ENCODE peak calls at places on chromosomes 6 and 20, in four cellular contexts. One of them, this sample, is unnamed.

GRCh38 chr6:110529355-110529754 is 52.9 kb upstream of the SLC22A16 start:
- DNase-seq in left ventricle myocardium inferior: no peak
- DNase-seq in aorta: no peak
- DNase-seq in cardiac fibroblast: peak; percentile 87
- DNase-seq in this sample: no peak

GRCh38 chr6:46626228-46626909 is 26.2 kb downstream of the CYP39A1 start:
- DNase-seq in left ventricle myocardium inferior: no peak
- DNase-seq in aorta: no peak
- DNase-seq in cardiac fibroblast: peak; percentile 64
- DNase-seq in this sample: peak; percentile 11

GRCh38 chr6:74458536-74458935 is 747.3 kb downstream of the COL12A1 start:
- DNase-seq in left ventricle myocardium inferior: no peak
- DNase-seq in aorta: no peak
- DNase-seq in cardiac fibroblast: no peak
- DNase-seq in this sample: no peak

GRCh38 chr6:7108964-7109836 is 1.4 kb downstream of the RREB1 start:
- DNase-seq in left ventricle myocardium inferior: peak; percentile 53
- DNase-seq in aorta: peak; percentile 74
- DNase-seq in cardiac fibroblast: peak; percentile 81
- DNase-seq in this sample: peak; percentile 31

GRCh38 chr6:80163754-80164187 is 57.3 kb downstream of the BCKDHB start:
- DNase-seq in left ventricle myocardium inferior: no peak
- DNase-seq in aorta: no peak
- DNase-seq in cardiac fibroblast: peak; percentile 87
- DNase-seq in this sample: no peak

GRCh38 chr20:44598413-44599290 is 16.3 kb downstream of the PKIG start:
- DNase-seq in left ventricle myocardium inferior: peak; percentile 63
- DNase-seq in aorta: peak; percentile 74
- DNase-seq in cardiac fibroblast: peak; percentile 36
- DNase-seq in this sample: no peak

GRCh38 chr6:90545450-90545849 is 41.4 kb downstream of the MAP3K7 start:
- DNase-seq in left ventricle myocardium inferior: no peak
- DNase-seq in aorta: no peak
- DNase-seq in cardiac fibroblast: peak; percentile 11
- DNase-seq in this sample: no peak

GRCh38 chr6:2809015-2809414 is 32.6 kb downstream of the SERPINB1 start:
- DNase-seq in left ventricle myocardium inferior: no peak
- DNase-seq in aorta: no peak
- DNase-seq in cardiac fibroblast: no peak
- DNase-seq in this sample: no peak

GRCh38 chr20:49466114-49466912 is 16.2 kb downstream of the KCNB1 start:
- DNase-seq in left ventricle myocardium inferior: no peak
- DNase-seq in aorta: no peak
- DNase-seq in cardiac fibroblast: no peak
- DNase-seq in this sample: no peak

GRCh38 chr6:21098134-21098533 is 495.4 kb upstream of the SOX4 start:
- DNase-seq in left ventricle myocardium inferior: no peak
- DNase-seq in aorta: no peak
- DNase-seq in cardiac fibroblast: no peak
- DNase-seq in this sample: no peak

GRCh38 chr6:4561078-4561435 is 215.1 kb upstream of the CDYL start:
- DNase-seq in left ventricle myocardium inferior: no peak
- DNase-seq in aorta: no peak
- DNase-seq in cardiac fibroblast: no peak
- DNase-seq in this sample: no peak

GRCh38 chr6:24430086-24430485 is 27.4 kb downstream of the MRS2 start:
- DNase-seq in left ventricle myocardium inferior: no peak
- DNase-seq in aorta: no peak
- DNase-seq in cardiac fibroblast: peak; percentile 18
- DNase-seq in this sample: no peak

GRCh38 chr20:17859616-17860232 is 108.9 kb downstream of the SNX5 start:
- DNase-seq in left ventricle myocardium inferior: peak; percentile 44
- DNase-seq in aorta: peak; percentile 38
- DNase-seq in cardiac fibroblast: no peak
- DNase-seq in this sample: no peak

GRCh38 chr6:155498370-155498769 is 42.7 kb upstream of the NOX3 start:
- DNase-seq in left ventricle myocardium inferior: no peak
- DNase-seq in aorta: no peak
- DNase-seq in cardiac fibroblast: peak; percentile 58
- DNase-seq in this sample: no peak

GRCh38 chr6:155850408-155850841 is 394.8 kb upstream of the NOX3 start:
- DNase-seq in left ventricle myocardium inferior: no peak
- DNase-seq in aorta: no peak
- DNase-seq in cardiac fibroblast: peak; percentile 49
- DNase-seq in this sample: no peak

GRCh38 chr6:76230711-76231110 is 158.2 kb upstream of the IMPG1 start:
- DNase-seq in left ventricle myocardium inferior: no peak
- DNase-seq in aorta: no peak
- DNase-seq in cardiac fibroblast: no peak
- DNase-seq in this sample: no peak

GRCh38 chr6:135179920-135180457 is 1.1 kb upstream of the MYB start:
- DNase-seq in left ventricle myocardium inferior: no peak
- DNase-seq in aorta: no peak
- DNase-seq in cardiac fibroblast: peak; percentile 37
- DNase-seq in this sample: peak; percentile 8

GRCh38 chr6:155993248-155993647 is 537.6 kb upstream of the NOX3 start:
- DNase-seq in left ventricle myocardium inferior: no peak
- DNase-seq in aorta: no peak
- DNase-seq in cardiac fibroblast: no peak
- DNase-seq in this sample: no peak

GRCh38 chr6:142301421-142302391 is at the start of gene ADGRG6:
- DNase-seq in left ventricle myocardium inferior: peak; percentile 25
- DNase-seq in aorta: peak; percentile 59
- DNase-seq in cardiac fibroblast: peak; percentile 32
- DNase-seq in this sample: peak; percentile 20

GRCh38 chr6:14384175-14384949 is 266.8 kb downstream of the CD83 start:
- DNase-seq in left ventricle myocardium inferior: no peak
- DNase-seq in aorta: no peak
- DNase-seq in cardiac fibroblast: no peak
- DNase-seq in this sample: no peak

GRCh38 chr6:145728986-145729385 is 6.3 kb downstream of the EPM2A start:
- DNase-seq in left ventricle myocardium inferior: no peak
- DNase-seq in aorta: no peak
- DNase-seq in cardiac fibroblast: no peak
- DNase-seq in this sample: no peak

GRCh38 chr20:50746138-50746940 is 15.0 kb downstream of the PARD6B start:
- DNase-seq in left ventricle myocardium inferior: no peak
- DNase-seq in aorta: no peak
- DNase-seq in cardiac fibroblast: no peak
- DNase-seq in this sample: no peak

GRCh38 chr6:70241031-70241430 is 61.9 kb downstream of the COL9A1 start:
- DNase-seq in left ventricle myocardium inferior: no peak
- DNase-seq in aorta: no peak
- DNase-seq in cardiac fibroblast: no peak
- DNase-seq in this sample: no peak

DNA sequence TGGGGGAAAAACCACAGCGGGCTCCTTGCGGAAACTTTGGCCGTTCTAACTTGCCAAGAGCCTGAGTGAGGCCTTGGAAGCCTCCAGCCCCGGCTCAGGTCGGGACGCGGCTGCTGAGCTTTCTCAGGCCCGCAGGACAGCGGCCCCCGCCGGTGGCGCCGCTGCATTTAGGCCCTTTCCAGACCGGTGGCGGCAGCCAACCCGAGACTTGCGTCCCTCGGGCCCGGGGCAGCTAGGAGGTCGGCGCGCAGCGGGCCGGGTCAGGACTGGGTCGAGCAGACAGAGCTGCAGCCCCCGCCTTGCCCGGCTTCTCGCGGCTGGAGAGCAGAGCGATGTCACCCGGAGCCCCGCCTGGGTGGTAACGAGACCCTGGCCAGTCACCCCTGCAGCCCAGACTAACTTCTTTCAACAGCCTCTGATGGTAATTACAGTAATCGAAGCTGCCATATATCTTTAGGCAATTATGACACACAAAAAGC is 2.7 kb downstream of the NR2E1 start:
- DNase-seq in left ventricle myocardium inferior: no peak
- DNase-seq in aorta: no peak
- DNase-seq in cardiac fibroblast: peak; percentile 17
- DNase-seq in this sample: no peak
- H3K4me3 ChIP-seq in left ventricle myocardium inferior: peak overlapping the region; percentile 52
- H3K4me3 ChIP-seq in aorta: peak overlapping the region; percentile 5
- H3K4me3 ChIP-seq in cardiac fibroblast: no peak overlapping the region
- H3K4me3 ChIP-seq in this sample: no peak overlapping the region

GRCh38 chr6:37126961-37127360 is 43.0 kb upstream of the PIM1 start:
- DNase-seq in left ventricle myocardium inferior: no peak
- DNase-seq in aorta: no peak
- DNase-seq in cardiac fibroblast: no peak
- DNase-seq in this sample: no peak
- H3K4me3 ChIP-seq in left ventricle myocardium inferior: no peak overlapping the region
- H3K4me3 ChIP-seq in aorta: no peak overlapping the region
- H3K4me3 ChIP-seq in cardiac fibroblast: no peak overlapping the region
- H3K4me3 ChIP-seq in this sample: no peak overlapping the region

GRCh38 chr6:88161921-88162320 is 4.2 kb downstream of the CNR1 start:
- DNase-seq in left ventricle myocardium inferior: no peak
- DNase-seq in aorta: no peak
- DNase-seq in cardiac fibroblast: no peak
- DNase-seq in this sample: no peak

GRCh38 chr6:88163576-88163975 is 2.6 kb downstream of the CNR1 start:
- DNase-seq in left ventricle myocardium inferior: no peak
- DNase-seq in aorta: no peak
- DNase-seq in cardiac fibroblast: no peak
- DNase-seq in this sample: no peak

GRCh38 chr6:88165877-88166492 is at the start of gene CNR1:
- DNase-seq in left ventricle myocardium inferior: peak; percentile 35
- DNase-seq in aorta: peak; percentile 65
- DNase-seq in cardiac fibroblast: peak; percentile 65
- DNase-seq in this sample: no peak

GRCh38 chr6:88165087-88165876 is 865 bp downstream of the CNR1 start:
- DNase-seq in left ventricle myocardium inferior: no peak
- DNase-seq in aorta: no peak
- DNase-seq in cardiac fibroblast: peak; percentile 33
- DNase-seq in this sample: no peak

GRCh38 chr6:88164061-88164460 is 2.1 kb downstream of the CNR1 start:
- DNase-seq in left ventricle myocardium inferior: no peak
- DNase-seq in aorta: no peak
- DNase-seq in cardiac fibroblast: no peak
- DNase-seq in this sample: no peak
- H3K4me3 ChIP-seq in left ventricle myocardium inferior: no peak overlapping the region
- H3K4me3 ChIP-seq in aorta: no peak overlapping the region
- H3K4me3 ChIP-seq in cardiac fibroblast: peak overlapping the region; percentile 80
- H3K4me3 ChIP-seq in this sample: no peak overlapping the region

DNA sequence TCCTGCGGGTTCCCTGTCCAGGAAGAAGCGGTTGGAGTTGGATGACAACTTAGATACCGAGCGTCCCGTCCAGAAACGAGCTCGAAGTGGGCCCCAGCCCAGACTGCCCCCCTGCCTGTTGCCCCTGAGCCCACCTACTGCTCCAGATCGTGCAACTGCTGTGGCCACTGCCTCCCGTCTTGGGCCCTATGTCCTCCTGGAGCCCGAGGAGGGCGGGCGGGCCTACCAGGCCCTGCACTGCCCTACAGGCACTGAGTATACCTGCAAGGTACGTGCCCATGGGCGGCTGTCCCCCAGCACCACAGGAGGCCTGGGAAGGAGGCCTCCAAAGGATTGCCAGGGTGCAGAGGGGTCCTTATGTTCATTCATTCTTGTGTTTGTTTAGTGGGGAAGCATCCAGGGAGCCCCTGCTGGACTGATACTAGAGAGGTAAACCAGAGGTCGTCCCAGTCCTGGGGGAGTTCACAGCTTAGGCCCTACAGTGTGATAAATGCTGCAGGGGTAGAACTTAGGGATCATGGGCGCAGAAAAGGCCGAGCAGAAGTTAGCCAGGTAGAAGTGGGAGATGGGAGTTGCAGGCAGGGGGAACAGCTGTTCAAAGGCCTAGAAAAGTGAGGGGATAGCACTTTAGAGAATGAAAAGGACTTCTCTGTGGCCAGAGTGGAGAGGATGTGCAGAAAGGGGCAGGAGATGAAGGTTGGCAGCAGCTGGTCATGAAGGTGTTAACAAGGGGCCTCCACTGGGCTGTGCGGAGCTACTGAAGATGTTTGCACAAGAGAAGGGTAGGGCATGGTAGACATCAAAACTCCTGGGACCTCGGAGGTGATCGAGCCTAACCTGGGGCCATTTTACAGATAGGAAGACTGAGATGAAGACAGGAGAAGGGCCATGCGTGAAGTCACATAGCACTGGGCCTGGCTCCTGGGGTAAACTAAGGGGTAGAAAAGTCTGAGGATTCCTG is 7.8 kb downstream of the TRIB3 start:
- DNase-seq in left ventricle myocardium inferior: no peak
- DNase-seq in aorta: no peak
- DNase-seq in cardiac fibroblast: no peak
- DNase-seq in this sample: no peak
- H3K4me3 ChIP-seq in left ventricle myocardium inferior: no peak overlapping the region
- H3K4me3 ChIP-seq in aorta: no peak overlapping the region
- H3K4me3 ChIP-seq in cardiac fibroblast: no peak overlapping the region
- H3K4me3 ChIP-seq in this sample: no peak overlapping the region

GRCh38 chr20:6265204-6265904 is 142.5 kb upstream of the FERMT1 start:
- DNase-seq in left ventricle myocardium inferior: no peak
- DNase-seq in aorta: no peak
- DNase-seq in cardiac fibroblast: peak; percentile 91
- DNase-seq in this sample: no peak
- H3K4me3 ChIP-seq in left ventricle myocardium inferior: peak overlapping the region; percentile 29
- H3K4me3 ChIP-seq in aorta: no peak overlapping the region
- H3K4me3 ChIP-seq in cardiac fibroblast: peak overlapping the region; percentile 19
- H3K4me3 ChIP-seq in this sample: no peak overlapping the region

DNA sequence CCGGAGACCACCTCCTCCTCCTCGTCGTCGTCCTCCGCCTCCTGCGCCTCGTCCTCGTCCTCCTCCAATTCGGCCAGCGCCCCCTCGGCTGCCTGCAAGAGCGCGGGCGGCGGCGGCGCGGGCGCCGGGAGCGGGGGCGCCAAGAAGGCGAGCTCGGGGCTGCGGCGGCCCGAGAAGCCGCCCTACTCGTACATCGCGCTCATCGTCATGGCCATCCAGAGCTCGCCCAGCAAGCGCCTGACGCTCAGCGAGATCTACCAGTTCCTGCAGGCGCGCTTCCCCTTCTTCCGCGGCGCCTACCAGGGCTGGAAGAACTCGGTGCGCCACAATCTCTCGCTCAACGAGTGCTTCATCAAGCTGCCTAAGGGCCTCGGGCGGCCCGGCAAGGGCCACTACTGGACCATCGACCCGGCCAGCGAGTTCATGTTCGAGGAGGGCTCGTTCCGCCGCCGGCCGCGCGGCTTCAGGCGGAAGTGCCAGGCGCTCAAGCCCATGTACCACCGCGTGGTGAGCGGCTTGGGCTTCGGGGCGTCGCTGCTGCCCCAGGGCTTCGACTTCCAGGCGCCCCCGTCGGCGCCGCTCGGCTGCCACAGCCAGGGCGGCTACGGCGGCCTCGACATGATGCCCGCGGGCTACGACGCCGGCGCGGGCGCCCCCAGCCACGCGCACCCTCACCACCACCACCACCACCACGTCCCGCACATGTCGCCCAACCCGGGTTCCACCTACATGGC is 862 bp downstream of the FOXF2 start:
- DNase-seq in left ventricle myocardium inferior: no peak
- DNase-seq in aorta: no peak
- DNase-seq in cardiac fibroblast: peak; percentile 38
- DNase-seq in this sample: no peak
- H3K4me3 ChIP-seq in left ventricle myocardium inferior: peak overlapping the region; percentile 63
- H3K4me3 ChIP-seq in aorta: peak overlapping the region; percentile 45
- H3K4me3 ChIP-seq in cardiac fibroblast: peak overlapping the region; percentile 7
- H3K4me3 ChIP-seq in this sample: no peak overlapping the region